ENCODE peak calls at places on chromosome 12, in nine cellular contexts. G is heart left ventricle; I is Peyer's patch; Y is K562; D is psoas muscle; X is breast epithelium; B is spleen; F is CD8-positive, alpha-beta memory T cell; S is suprapubic skin. U is an unnamed sample.
A peak's percentile ranks its signal among the peaks of the same experiment; 100 is the strongest.

GRCh38 chr12:46332260-46332659 is 40.3 kb downstream of the SLC38A2 start:
- DNase-seq in Y (no peak), S (no peak), X (no peak), G (no peak), I (no peak), D (no peak), B (no peak), F (no peak), U (peak; percentile 56)

GRCh38 chr12:131568336-131568735 is 142.6 kb upstream of the SFSWAP start:
- DNase-seq in F (no peak), D (no peak), B (no peak), X (no peak), I (no peak), S (no peak), G (no peak), Y (no peak), U (no peak)

GRCh38 chr12:105036937-105037649 is 47.2 kb downstream of the ALDH1L2 start:
- DNase-seq in X (no peak), G (no peak), S (no peak), B (no peak), I (no peak), D (no peak), F (peak; percentile 6), Y (no peak), U (no peak)

GRCh38 chr12:6606331-6607131 is 648 bp downstream of the CHD4 start:
- DNase-seq in S (no peak), B (peak; percentile 94), D (peak; percentile 88), X (peak; percentile 56), Y (peak; percentile 77), I (peak; percentile 87), G (peak; percentile 87), F (peak; percentile 67), U (peak; percentile 58)

GRCh38 chr12:109968801-109969200 is 27.4 kb downstream of the GIT2 start:
- DNase-seq in Y (no peak), I (no peak), S (no peak), F (no peak), B (no peak), D (no peak), X (no peak), G (no peak), U (no peak)

GRCh38 chr12:88623777-88624548 is 43.7 kb upstream of the KITLG start:
- DNase-seq in I (no peak), X (no peak), S (no peak), G (no peak), F (no peak), D (no peak), B (no peak), Y (no peak), U (no peak)

GRCh38 chr12:93526786-93527428 is 45.6 kb upstream of the SOCS2 start:
- DNase-seq in S (no peak), G (no peak), Y (no peak), B (no peak), D (no peak), X (no peak), I (no peak), F (no peak), U (peak; percentile 54)

GRCh38 chr12:53097564-53098353 is at the start of gene IGFBP6:
- DNase-seq in Y (peak; percentile 81), X (no peak), S (peak; percentile 84), F (peak; percentile 57), D (peak; percentile 82), I (peak; percentile 79), G (peak; percentile 89), B (peak; percentile 93), U (peak; percentile 66)

GRCh38 chr12:131929530-131930456 is 717 bp downstream of the PUS1 start:
- DNase-seq in G (no peak), Y (peak; percentile 81), I (peak; percentile 37), F (peak; percentile 24), S (no peak), B (peak; percentile 90), D (peak; percentile 49), X (no peak), U (peak; percentile 26)

GRCh38 chr12:12230275-12230674 is 36.6 kb downstream of the LRP6 start:
- DNase-seq in X (no peak), G (no peak), D (no peak), F (no peak), Y (no peak), B (no peak), I (no peak), S (no peak), U (no peak)

GRCh38 chr12:59708059-59708458 is 112.2 kb downstream of the SLC16A7 start:
- DNase-seq in F (no peak), S (no peak), Y (no peak), X (no peak), I (no peak), B (no peak), G (no peak), D (no peak), U (peak; percentile 2)

GRCh38 chr12:92765871-92766270 is 63.1 kb downstream of the PLEKHG7 start:
- DNase-seq in D (no peak), S (no peak), I (no peak), F (no peak), B (no peak), Y (no peak), G (no peak), X (no peak), U (no peak)

GRCh38 chr12:131641315-131641714 is 69.6 kb upstream of the SFSWAP start:
- DNase-seq in G (no peak), X (no peak), I (no peak), S (no peak), Y (no peak), F (no peak), B (no peak), D (no peak), U (no peak)

GRCh38 chr12:55142896-55143870 is 17.0 kb downstream of the OR9K2 start:
- DNase-seq in D (no peak), G (no peak), Y (peak; percentile 56), I (peak; percentile 44), B (no peak), S (no peak), F (peak; percentile 5), X (no peak), U (peak; percentile 74)

GRCh38 chr12:100830003-100830795 is 35.6 kb downstream of the ANO4 start:
- DNase-seq in X (no peak), G (no peak), Y (no peak), B (no peak), I (no peak), D (no peak), F (no peak), S (no peak), U (no peak)

GRCh38 chr12:64083285-64084210 is 138.5 kb downstream of the KICS2 start:
- DNase-seq in Y (no peak), X (peak; percentile 79), F (no peak), I (no peak), G (no peak), B (no peak), S (peak; percentile 89), D (peak; percentile 81), U (peak; percentile 51)

GRCh38 chr12:14999421-15000047 is 26.7 kb downstream of the PDE6H start:
- DNase-seq in G (no peak), S (no peak), D (no peak), Y (no peak), I (no peak), X (no peak), F (no peak), B (no peak), U (peak; percentile 18)

GRCh38 chr12:13390381-13390856 is 193.9 kb downstream of the EMP1 start:
- DNase-seq in G (peak; percentile 89), Y (no peak), F (no peak), I (no peak), X (peak; percentile 92), D (peak; percentile 92), B (no peak), S (no peak), U (peak; percentile 93)

GRCh38 chr12:129681830-129682229 is 222.0 kb downstream of the TMEM132D start:
- DNase-seq in F (no peak), Y (no peak), G (no peak), S (no peak), B (no peak), I (no peak), D (no peak), X (no peak), U (no peak)
- H3K9me3 ChIP-seq in F (no peaks in the 10 kb centered on the region), Y (no peaks in the 10 kb centered on the region), G (no peaks in the 10 kb centered on the region), S (peaks cover 12% of the 10 kb centered on the region), B (peaks cover 7% of the 10 kb centered on the region), I (no peaks in the 10 kb centered on the region), D (no peaks in the 10 kb centered on the region), X (peaks cover 63% of the 10 kb centered on the region), U (no peaks in the 10 kb centered on the region)

GRCh38 chr12:103975368-103975767 is 9.7 kb downstream of the TDG start:
- DNase-seq in F (no peak), Y (no peak), I (no peak), D (no peak), B (no peak), S (no peak), G (no peak), X (no peak), U (no peak)

GRCh38 chr12:103973909-103974308 is 8.2 kb downstream of the TDG start:
- DNase-seq in D (no peak), Y (no peak), G (no peak), I (no peak), B (no peak), X (no peak), F (no peak), S (no peak), U (no peak)

GRCh38 chr12:103978384-103978982 is 12.8 kb downstream of the TDG start:
- DNase-seq in B (no peak), I (no peak), G (no peak), Y (no peak), D (no peak), F (no peak), S (no peak), X (no peak), U (no peak)
- H3K36me3 ChIP-seq in B (peaks cover 37% of the 10 kb centered on the region), I (peaks cover 59% of the 10 kb centered on the region), G (peaks cover 60% of the 10 kb centered on the region), Y (peaks cover 78% of the 10 kb centered on the region), D (peaks cover 10% of the 10 kb centered on the region), F (peaks cover 29% of the 10 kb centered on the region), S (peaks cover 52% of the 10 kb centered on the region), X (no peaks in the 10 kb centered on the region), U (peaks cover 42% of the 10 kb centered on the region)

DNA sequence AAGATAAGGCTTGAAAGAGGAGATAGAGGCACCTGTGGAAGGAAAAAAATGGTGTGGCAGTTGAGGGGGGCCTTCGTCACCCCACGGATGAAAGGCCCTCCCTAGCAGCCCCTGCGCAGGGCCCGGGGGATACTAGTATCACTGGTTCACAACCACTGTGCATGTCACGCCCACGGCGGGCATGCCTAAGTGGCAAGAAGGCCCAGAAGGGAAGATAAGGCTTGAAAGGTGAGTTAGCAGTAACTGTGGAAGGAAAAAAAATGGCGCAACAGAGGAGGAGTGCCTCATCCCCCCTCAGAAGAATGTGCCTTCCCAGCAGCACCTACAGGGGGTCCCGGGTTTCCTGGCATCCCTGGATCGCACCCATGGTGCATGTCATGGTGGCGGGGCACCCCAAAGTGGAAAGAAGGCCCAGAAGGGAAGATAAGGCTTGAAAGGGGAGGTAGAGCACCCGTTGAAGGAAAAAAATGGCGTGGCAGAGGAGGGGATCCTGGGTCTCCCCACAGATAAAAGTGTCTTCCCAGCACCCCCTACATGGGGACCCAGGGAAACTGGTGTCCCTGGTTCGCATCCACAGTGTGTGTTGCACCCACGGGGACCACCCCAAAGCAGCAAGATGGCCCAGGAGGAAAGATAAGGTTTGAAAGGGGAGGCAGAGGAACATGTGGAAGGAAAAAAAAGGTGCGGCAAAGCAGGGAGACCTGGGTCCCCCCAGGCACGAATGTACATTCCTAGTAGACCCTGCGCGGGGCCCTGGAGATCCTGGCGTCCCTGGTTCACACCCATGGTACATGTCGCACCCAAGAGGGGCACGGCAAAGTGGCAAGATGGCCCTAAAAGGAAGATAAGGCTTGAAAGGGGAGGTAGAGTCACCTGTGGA is 279.2 kb downstream of the ALG10 start:
- DNase-seq in D (peak; percentile 37), G (peak; percentile 38), S (no peak), Y (no peak), I (no peak), X (no peak), F (no peak), B (peak; percentile 51), U (no peak)
- H3K9me3 ChIP-seq in D (no peaks in the 10 kb centered on the region), G (no peaks in the 10 kb centered on the region), S (peaks cover 28% of the 10 kb centered on the region), Y (no peaks in the 10 kb centered on the region), I (peaks cover 26% of the 10 kb centered on the region), X (peaks cover 94% of the 10 kb centered on the region), F (no peaks in the 10 kb centered on the region), B (peaks cover 67% of the 10 kb centered on the region), U (no peaks in the 10 kb centered on the region)

GRCh38 chr12:112868459-112869041 is 38.2 kb upstream of the OAS1 start:
- DNase-seq in D (no peak), Y (no peak), F (no peak), S (no peak), G (no peak), I (no peak), X (no peak), B (no peak), U (peak; percentile 10)
- H3K36me3 ChIP-seq in D (no peaks in the 10 kb centered on the region), Y (no peaks in the 10 kb centered on the region), F (no peaks in the 10 kb centered on the region), S (no peaks in the 10 kb centered on the region), G (no peaks in the 10 kb centered on the region), I (no peaks in the 10 kb centered on the region), X (no peaks in the 10 kb centered on the region), B (no peaks in the 10 kb centered on the region), U (no peaks in the 10 kb centered on the region)

U was measured in SJCRH30.